ENCODE peak calls at places on chromosome 22, in ten cellular contexts. One of them, this sample, is unnamed. For H3K36me3, the result is how much of the 10 kb centered on the place peaks cover.

GRCh38 chr22:20022231-20023069 is 1.5 kb downstream of the TANGO2 start:
- DNase-seq in left ventricle myocardium inferior: no peak
- DNase-seq in mesenchymal stem cell: no peak
- DNase-seq in cardiac muscle cell: no peak
- DNase-seq in heart left ventricle: peak
- DNase-seq in CD4-positive, alpha-beta memory T cell: no peak
- DNase-seq in Peyer's patch: no peak
- DNase-seq in PC-3: no peak
- DNase-seq in upper lobe of right lung: no peak
- DNase-seq in IMR-90: no peak
- DNase-seq in this sample: no peak

GRCh38 chr22:41920271-41920976 is 5.5 kb upstream of the SHISA8 start:
- DNase-seq in Peyer's patch: no peak
- DNase-seq in heart left ventricle: no peak
- DNase-seq in left ventricle myocardium inferior: no peak
- DNase-seq in CD4-positive, alpha-beta memory T cell: no peak
- DNase-seq in mesenchymal stem cell: no peak
- DNase-seq in IMR-90: no peak
- DNase-seq in PC-3: no peak
- DNase-seq in cardiac muscle cell: no peak
- DNase-seq in upper lobe of right lung: no peak
- DNase-seq in this sample: peak

GRCh38 chr22:19396934-19397728 is 34.4 kb downstream of the HIRA start:
- DNase-seq in IMR-90: no peak
- DNase-seq in upper lobe of right lung: no peak
- DNase-seq in PC-3: no peak
- DNase-seq in left ventricle myocardium inferior: no peak
- DNase-seq in heart left ventricle: no peak
- DNase-seq in Peyer's patch: no peak
- DNase-seq in mesenchymal stem cell: no peak
- DNase-seq in cardiac muscle cell: no peak
- DNase-seq in CD4-positive, alpha-beta memory T cell: no peak
- DNase-seq in this sample: peak

GRCh38 chr22:29885610-29886009 is 2.6 kb downstream of the MTMR3 start:
- DNase-seq in PC-3: no peak
- DNase-seq in CD4-positive, alpha-beta memory T cell: no peak
- DNase-seq in mesenchymal stem cell: no peak
- DNase-seq in heart left ventricle: no peak
- DNase-seq in left ventricle myocardium inferior: no peak
- DNase-seq in IMR-90: no peak
- DNase-seq in upper lobe of right lung: no peak
- DNase-seq in Peyer's patch: no peak
- DNase-seq in cardiac muscle cell: no peak
- DNase-seq in this sample: no peak

GRCh38 chr22:36073476-36073875 is 44.9 kb upstream of the RBFOX2 start:
- DNase-seq in Peyer's patch: no peak
- DNase-seq in mesenchymal stem cell: peak
- DNase-seq in CD4-positive, alpha-beta memory T cell: no peak
- DNase-seq in upper lobe of right lung: no peak
- DNase-seq in left ventricle myocardium inferior: no peak
- DNase-seq in IMR-90: peak
- DNase-seq in PC-3: no peak
- DNase-seq in cardiac muscle cell: peak
- DNase-seq in heart left ventricle: no peak
- DNase-seq in this sample: no peak

GRCh38 chr22:31595271-31595670 is 66.7 kb downstream of the PISD start:
- DNase-seq in heart left ventricle: no peak
- DNase-seq in PC-3: no peak
- DNase-seq in mesenchymal stem cell: no peak
- DNase-seq in CD4-positive, alpha-beta memory T cell: no peak
- DNase-seq in upper lobe of right lung: no peak
- DNase-seq in left ventricle myocardium inferior: no peak
- DNase-seq in cardiac muscle cell: no peak
- DNase-seq in IMR-90: no peak
- DNase-seq in Peyer's patch: no peak
- DNase-seq in this sample: no peak

GRCh38 chr22:36387914-36388864 is at the start of gene MYH9:
- DNase-seq in heart left ventricle: peak
- DNase-seq in Peyer's patch: peak
- DNase-seq in left ventricle myocardium inferior: peak
- DNase-seq in IMR-90: peak
- DNase-seq in mesenchymal stem cell: peak
- DNase-seq in cardiac muscle cell: peak
- DNase-seq in upper lobe of right lung: peak
- DNase-seq in PC-3: peak
- DNase-seq in CD4-positive, alpha-beta memory T cell: peak
- DNase-seq in this sample: peak

GRCh38 chr22:17501679-17502285 is 61.5 kb upstream of the SLC25A18 start:
- DNase-seq in mesenchymal stem cell: peak
- DNase-seq in IMR-90: peak
- DNase-seq in CD4-positive, alpha-beta memory T cell: peak
- DNase-seq in upper lobe of right lung: no peak
- DNase-seq in heart left ventricle: no peak
- DNase-seq in left ventricle myocardium inferior: no peak
- DNase-seq in cardiac muscle cell: peak
- DNase-seq in PC-3: peak
- DNase-seq in Peyer's patch: no peak
- DNase-seq in this sample: peak

GRCh38 chr22:24059121-24059520 is 48.0 kb downstream of the CABIN1 start:
- DNase-seq in CD4-positive, alpha-beta memory T cell: no peak
- DNase-seq in heart left ventricle: no peak
- DNase-seq in IMR-90: peak
- DNase-seq in Peyer's patch: no peak
- DNase-seq in PC-3: peak
- DNase-seq in left ventricle myocardium inferior: no peak
- DNase-seq in mesenchymal stem cell: peak
- DNase-seq in cardiac muscle cell: peak
- DNase-seq in upper lobe of right lung: no peak
- DNase-seq in this sample: no peak

GRCh38 chr22:19903031-19903430 is 38.5 kb upstream of the COMT start:
- DNase-seq in CD4-positive, alpha-beta memory T cell: no peak
- DNase-seq in left ventricle myocardium inferior: no peak
- DNase-seq in IMR-90: no peak
- DNase-seq in Peyer's patch: no peak
- DNase-seq in mesenchymal stem cell: no peak
- DNase-seq in PC-3: no peak
- DNase-seq in upper lobe of right lung: no peak
- DNase-seq in heart left ventricle: no peak
- DNase-seq in cardiac muscle cell: no peak
- DNase-seq in this sample: no peak

GRCh38 chr22:27626675-27627443 is 174.7 kb downstream of the MN1 start:
- DNase-seq in left ventricle myocardium inferior: no peak
- DNase-seq in mesenchymal stem cell: no peak
- DNase-seq in heart left ventricle: no peak
- DNase-seq in IMR-90: no peak
- DNase-seq in cardiac muscle cell: no peak
- DNase-seq in PC-3: no peak
- DNase-seq in Peyer's patch: no peak
- DNase-seq in CD4-positive, alpha-beta memory T cell: no peak
- DNase-seq in upper lobe of right lung: no peak
- DNase-seq in this sample: no peak

GRCh38 chr22:49333206-49333605 is 494.5 kb downstream of the BRD1 start:
- DNase-seq in IMR-90: no peak
- DNase-seq in upper lobe of right lung: peak
- DNase-seq in left ventricle myocardium inferior: no peak
- DNase-seq in CD4-positive, alpha-beta memory T cell: no peak
- DNase-seq in PC-3: no peak
- DNase-seq in mesenchymal stem cell: no peak
- DNase-seq in heart left ventricle: no peak
- DNase-seq in cardiac muscle cell: no peak
- DNase-seq in Peyer's patch: no peak
- DNase-seq in this sample: peak

GRCh38 chr22:27372969-27373670 is 428.4 kb downstream of the MN1 start:
- DNase-seq in cardiac muscle cell: no peak
- DNase-seq in IMR-90: no peak
- DNase-seq in mesenchymal stem cell: peak
- DNase-seq in heart left ventricle: no peak
- DNase-seq in upper lobe of right lung: peak
- DNase-seq in PC-3: peak
- DNase-seq in Peyer's patch: peak
- DNase-seq in left ventricle myocardium inferior: no peak
- DNase-seq in CD4-positive, alpha-beta memory T cell: no peak
- DNase-seq in this sample: no peak

GRCh38 chr22:23302171-23303002 is 122.1 kb downstream of the BCR start:
- DNase-seq in heart left ventricle: peak
- DNase-seq in CD4-positive, alpha-beta memory T cell: no peak
- DNase-seq in PC-3: no peak
- DNase-seq in cardiac muscle cell: peak
- DNase-seq in IMR-90: no peak
- DNase-seq in Peyer's patch: no peak
- DNase-seq in upper lobe of right lung: no peak
- DNase-seq in mesenchymal stem cell: peak
- DNase-seq in left ventricle myocardium inferior: no peak
- DNase-seq in this sample: no peak

DNA sequence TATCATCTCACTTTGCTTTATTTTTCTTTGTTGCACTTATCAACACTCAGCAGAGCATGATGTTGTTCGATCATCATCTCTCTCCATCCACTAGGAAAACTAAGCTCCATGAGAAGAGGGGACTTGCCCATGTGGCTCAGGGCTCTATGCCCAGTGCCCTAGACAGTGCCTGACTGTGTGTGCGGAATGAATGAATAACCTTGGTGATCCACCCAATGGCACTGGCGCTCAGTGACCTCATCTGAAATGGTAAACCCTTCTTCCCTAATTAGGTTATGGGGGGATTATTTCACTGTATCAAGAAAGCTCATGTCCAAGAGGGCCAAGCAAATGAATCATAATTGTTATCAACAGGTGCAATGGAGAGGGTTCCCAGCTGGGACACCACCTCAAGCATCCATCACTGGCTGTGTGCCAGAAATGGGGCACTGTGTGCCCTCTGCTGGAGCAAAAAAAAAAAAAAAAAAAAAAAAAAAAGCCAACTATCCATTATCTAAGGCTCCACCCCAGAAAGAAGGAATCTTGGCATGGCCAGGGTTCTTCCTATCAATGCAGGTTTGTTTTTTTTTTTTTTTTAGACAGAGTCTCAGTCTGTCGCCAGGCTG is 172.6 kb downstream of the LARGE1 start:
- DNase-seq in upper lobe of right lung: no peak
- DNase-seq in Peyer's patch: peak
- DNase-seq in cardiac muscle cell: no peak
- DNase-seq in left ventricle myocardium inferior: no peak
- DNase-seq in heart left ventricle: peak
- DNase-seq in PC-3: no peak
- DNase-seq in CD4-positive, alpha-beta memory T cell: no peak
- DNase-seq in mesenchymal stem cell: no peak
- DNase-seq in IMR-90: no peak
- DNase-seq in this sample: no peak
- H3K27ac ChIP-seq in upper lobe of right lung: no peak
- H3K27ac ChIP-seq in Peyer's patch: no peak
- H3K27ac ChIP-seq in cardiac muscle cell: no peak
- H3K27ac ChIP-seq in left ventricle myocardium inferior: no peak
- H3K27ac ChIP-seq in heart left ventricle: no peak
- H3K27ac ChIP-seq in PC-3: no peak
- H3K27ac ChIP-seq in CD4-positive, alpha-beta memory T cell: no peak
- H3K27ac ChIP-seq in mesenchymal stem cell: no peak
- H3K27ac ChIP-seq in IMR-90: no peak
- H3K27ac ChIP-seq in this sample: no peak

GRCh38 chr22:25174888-25175411 is 24.7 kb upstream of the CRYBB3 start:
- DNase-seq in upper lobe of right lung: no peak
- DNase-seq in CD4-positive, alpha-beta memory T cell: no peak
- DNase-seq in PC-3: no peak
- DNase-seq in mesenchymal stem cell: no peak
- DNase-seq in IMR-90: no peak
- DNase-seq in heart left ventricle: no peak
- DNase-seq in cardiac muscle cell: no peak
- DNase-seq in left ventricle myocardium inferior: no peak
- DNase-seq in Peyer's patch: no peak
- DNase-seq in this sample: no peak
- H3K36me3 ChIP-seq in upper lobe of right lung: under half
- H3K36me3 ChIP-seq in CD4-positive, alpha-beta memory T cell: under half
- H3K36me3 ChIP-seq in PC-3: under half
- H3K36me3 ChIP-seq in mesenchymal stem cell: under half
- H3K36me3 ChIP-seq in IMR-90: under half
- H3K36me3 ChIP-seq in heart left ventricle: under half
- H3K36me3 ChIP-seq in cardiac muscle cell: under half
- H3K36me3 ChIP-seq in left ventricle myocardium inferior: under half
- H3K36me3 ChIP-seq in Peyer's patch: half or more
- H3K36me3 ChIP-seq in this sample: under half

DNA sequence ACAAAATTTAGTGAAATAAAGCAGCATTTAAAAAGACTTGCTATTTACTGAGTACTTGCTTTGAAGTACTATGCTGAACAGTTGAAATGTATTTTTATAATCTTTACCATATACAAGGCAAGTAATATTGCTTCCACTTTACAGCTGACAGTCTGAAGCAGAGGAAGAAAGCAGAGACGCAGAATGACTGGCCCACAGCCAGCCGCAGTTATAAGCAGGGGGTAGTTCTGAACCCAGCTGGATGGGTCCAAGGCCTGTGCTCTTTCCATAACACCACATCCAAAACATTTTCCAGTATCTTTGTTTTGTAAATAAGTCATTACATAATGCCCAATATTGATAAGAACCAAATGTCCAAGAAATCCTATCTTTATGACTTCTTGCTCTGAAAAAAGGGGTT is 24.0 kb upstream of the YPEL1 start:
- DNase-seq in Peyer's patch: no peak
- DNase-seq in heart left ventricle: no peak
- DNase-seq in IMR-90: no peak
- DNase-seq in cardiac muscle cell: no peak
- DNase-seq in mesenchymal stem cell: no peak
- DNase-seq in left ventricle myocardium inferior: no peak
- DNase-seq in PC-3: no peak
- DNase-seq in CD4-positive, alpha-beta memory T cell: no peak
- DNase-seq in upper lobe of right lung: no peak
- DNase-seq in this sample: no peak
- H3K27ac ChIP-seq in Peyer's patch: no peak
- H3K27ac ChIP-seq in heart left ventricle: no peak
- H3K27ac ChIP-seq in IMR-90: no peak
- H3K27ac ChIP-seq in cardiac muscle cell: no peak
- H3K27ac ChIP-seq in mesenchymal stem cell: no peak
- H3K27ac ChIP-seq in left ventricle myocardium inferior: no peak
- H3K27ac ChIP-seq in PC-3: no peak
- H3K27ac ChIP-seq in CD4-positive, alpha-beta memory T cell: no peak
- H3K27ac ChIP-seq in upper lobe of right lung: no peak
- H3K27ac ChIP-seq in this sample: no peak

DNA sequence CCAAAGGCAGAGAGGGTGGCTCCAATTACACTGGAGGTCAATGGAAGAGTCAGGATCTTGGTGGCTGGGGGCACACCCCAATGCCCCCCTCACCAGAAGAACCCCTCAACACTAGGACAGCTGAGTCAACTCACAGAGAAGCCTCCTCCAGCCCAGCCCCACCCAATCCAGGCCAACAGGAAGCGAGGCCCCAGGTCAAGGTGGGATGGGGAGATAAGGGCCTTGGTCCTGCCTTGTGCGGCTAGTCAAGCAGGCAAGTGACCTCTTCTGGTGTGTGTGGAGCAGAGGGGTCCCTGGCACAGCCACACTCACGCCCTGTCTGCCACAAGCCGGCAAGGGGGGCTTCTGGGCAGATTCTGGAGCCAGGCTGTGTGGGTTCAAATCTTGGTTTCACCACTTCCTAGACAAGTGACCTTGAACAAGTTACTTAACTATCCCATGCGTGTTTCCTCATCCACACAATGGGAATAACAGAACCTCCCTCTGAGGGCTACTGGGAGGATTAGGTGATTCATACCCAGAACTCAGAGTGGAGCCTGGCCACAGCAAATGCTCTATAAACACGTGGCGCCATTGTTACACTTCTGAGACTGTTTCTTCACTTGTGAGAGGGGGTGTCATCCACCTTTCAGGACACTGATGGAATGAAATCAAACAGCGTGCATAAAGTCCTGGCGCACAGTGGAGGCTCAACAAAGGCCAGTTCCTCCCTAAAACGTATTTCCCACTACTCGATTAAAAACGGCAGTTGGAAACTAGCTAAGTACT is 3.3 kb downstream of the TTLL12 start:
- DNase-seq in Peyer's patch: no peak
- DNase-seq in upper lobe of right lung: peak
- DNase-seq in left ventricle myocardium inferior: no peak
- DNase-seq in mesenchymal stem cell: peak
- DNase-seq in heart left ventricle: peak
- DNase-seq in PC-3: no peak
- DNase-seq in cardiac muscle cell: peak
- DNase-seq in CD4-positive, alpha-beta memory T cell: no peak
- DNase-seq in IMR-90: peak
- DNase-seq in this sample: no peak
- H3K36me3 ChIP-seq in Peyer's patch: under half
- H3K36me3 ChIP-seq in upper lobe of right lung: under half
- H3K36me3 ChIP-seq in left ventricle myocardium inferior: under half
- H3K36me3 ChIP-seq in mesenchymal stem cell: under half
- H3K36me3 ChIP-seq in heart left ventricle: under half
- H3K36me3 ChIP-seq in PC-3: under half
- H3K36me3 ChIP-seq in cardiac muscle cell: under half
- H3K36me3 ChIP-seq in CD4-positive, alpha-beta memory T cell: under half
- H3K36me3 ChIP-seq in IMR-90: under half
- H3K36me3 ChIP-seq in this sample: under half

This sample was measured in adrenal gland.